ENCODE peak calls at places on chromosomes 1 and 21, in nine cellular contexts. H is CD8-positive, alpha-beta T cell; Q is endodermal cell; X is tibial artery; J is MM.1S; P is mammary epithelial cell; D is osteoblast; C is IMR-90; N is nephron progenitor cell. S is an unnamed sample.

GRCh38 chr1:207713529-207713928 is 38.3 kb upstream of the CD46 start:
- DNase-seq in H (no peak), Q (peak; percentile 63), X (no peak), J (no peak), P (no peak), D (no peak), C (no peak), N (no peak), S (no peak)

GRCh38 chr1:231162300-231162969 is 577 bp downstream of the TRIM67 start:
- DNase-seq in H (no peak), Q (peak; percentile 93), X (no peak), J (peak; percentile 35), P (peak; percentile 44), D (peak; percentile 97), C (peak; percentile 26), N (peak; percentile 87), S (peak; percentile 66)

GRCh38 chr1:162627662-162628296 is 4.5 kb upstream of the DDR2 start:
- DNase-seq in H (no peak), Q (no peak), X (no peak), J (peak; percentile 71), P (no peak), D (no peak), C (peak; percentile 53), N (no peak), S (peak; percentile 17)

GRCh38 chr1:29474274-29474824 is 238.0 kb downstream of the PTPRU start:
- DNase-seq in H (no peak), Q (peak; percentile 64), X (no peak), J (no peak), P (no peak), D (no peak), C (no peak), N (no peak), S (no peak)

GRCh38 chr21:44982558-44983244 is 42.9 kb downstream of the SLX9 start:
- DNase-seq in H (no peak), Q (no peak), X (peak; percentile 77), J (no peak), P (no peak), D (peak; percentile 95), C (peak; percentile 41), N (no peak), S (no peak)

GRCh38 chr1:197775282-197776262 is at the start of gene DENND1B:
- DNase-seq in H (peak; percentile 56), Q (peak; percentile 95), X (peak; percentile 51), J (peak; percentile 96), P (peak; percentile 69), D (peak; percentile 73), C (peak; percentile 61), N (peak; percentile 82), S (peak; percentile 67)

GRCh38 chr1:6093061-6093460 is 47.4 kb downstream of the KCNAB2 start:
- DNase-seq in H (no peak), Q (no peak), X (no peak), J (no peak), P (no peak), D (no peak), C (no peak), N (no peak), S (no peak)

GRCh38 chr1:205616563-205617293 is 15.1 kb downstream of the ELK4 start:
- DNase-seq in H (no peak), Q (no peak), X (no peak), J (no peak), P (peak; percentile 84), D (no peak), C (no peak), N (no peak), S (no peak)

GRCh38 chr1:57422271-57423134 is 1.4 kb downstream of the DAB1 start:
- DNase-seq in H (no peak), Q (peak; percentile 87), X (no peak), J (no peak), P (no peak), D (no peak), C (peak; percentile 34), N (peak; percentile 66), S (peak; percentile 67)

GRCh38 chr1:14668448-14669029 is 70.1 kb downstream of the KAZN start:
- DNase-seq in H (no peak), Q (peak; percentile 74), X (no peak), J (no peak), P (no peak), D (no peak), C (no peak), N (no peak), S (no peak)

GRCh38 chr21:25563399-25564116 is 43.7 kb downstream of the MRPL39 start:
- DNase-seq in H (no peak), Q (no peak), X (no peak), J (no peak), P (no peak), D (no peak), C (no peak), N (no peak), S (no peak)

GRCh38 chr1:88552226-88552625 is 131.8 kb upstream of the PKN2 start:
- DNase-seq in H (no peak), Q (no peak), X (no peak), J (no peak), P (no peak), D (no peak), C (no peak), N (no peak), S (no peak)

GRCh38 chr1:88544166-88544565 is 139.9 kb upstream of the PKN2 start:
- DNase-seq in H (no peak), Q (no peak), X (no peak), J (no peak), P (no peak), D (no peak), C (no peak), N (no peak), S (no peak)

DNA sequence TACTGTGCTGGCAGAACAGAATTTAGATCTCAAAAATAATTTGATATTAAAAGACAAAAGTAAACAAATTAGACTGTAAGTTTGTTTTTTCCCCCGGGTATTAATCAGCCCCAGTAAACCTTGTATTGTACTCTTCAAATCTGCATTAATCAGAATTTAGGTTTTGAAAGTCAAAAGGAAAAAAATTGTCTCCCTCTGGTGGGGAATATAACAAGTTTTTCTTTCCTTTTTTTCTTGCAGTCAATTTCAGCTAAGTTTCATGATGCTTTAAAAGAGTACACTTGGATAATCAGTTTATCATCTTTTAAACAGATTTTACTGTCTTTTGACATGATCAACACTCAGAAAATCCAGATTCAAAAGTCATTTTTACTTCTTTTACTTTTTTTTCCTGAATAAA is 134.5 kb upstream of the PKN2 start:
- DNase-seq in H (no peak), Q (no peak), X (no peak), J (peak; percentile 16), P (no peak), D (no peak), C (peak; percentile 3), N (no peak), S (no peak)
- TF ChIP-seq CTCF in H (no peak), Q (peak; percentile 70), X (no peak), J (peak; percentile 27), P (peak; percentile 8), D (peak; percentile 31), C (peak; percentile 22), N (peak; percentile 35), S (peak; percentile 52)

DNA sequence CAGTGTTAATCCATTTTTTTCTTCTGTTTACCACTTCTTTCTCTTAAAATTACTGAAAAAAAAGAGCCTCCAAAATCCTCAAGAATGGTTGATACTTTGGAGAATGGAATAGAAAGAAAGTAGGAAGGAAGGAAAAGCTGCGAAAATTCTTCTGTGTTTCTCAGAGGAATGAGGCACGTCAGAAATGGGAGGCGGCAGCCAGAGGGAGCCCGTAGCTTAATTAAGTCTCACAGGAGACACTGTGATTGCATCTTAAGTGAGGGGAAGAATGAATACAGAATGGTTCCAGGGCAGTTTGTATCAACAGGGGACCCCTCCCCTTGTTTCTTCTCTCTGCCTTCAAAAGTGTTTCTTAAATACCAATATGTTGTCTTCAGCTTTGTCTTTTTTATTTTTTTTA is 1099.5 kb downstream of the PLA2G4A start:
- DNase-seq in H (no peak), Q (peak; percentile 77), X (no peak), J (no peak), P (peak; percentile 20), D (no peak), C (peak; percentile 36), N (peak; percentile 29), S (peak; percentile 47)
- TF ChIP-seq CTCF in H (no peak), Q (peak; percentile 78), X (no peak), J (peak; percentile 20), P (peak; percentile 70), D (peak; percentile 36), C (peak; percentile 64), N (peak; percentile 25), S (peak; percentile 29)

GRCh38 chr1:161117681-161118581 is at the start of the genes NIT1 and PFDN2:
- DNase-seq in H (peak; percentile 67), Q (peak; percentile 97), X (peak; percentile 79), J (peak; percentile 92), P (peak; percentile 85), D (peak; percentile 96), C (peak; percentile 85), N (peak; percentile 91), S (peak; percentile 88)

GRCh38 chr1:161121042-161121441 is 3.1 kb downstream of the NIT1 start:
- DNase-seq in H (no peak), Q (no peak), X (no peak), J (no peak), P (no peak), D (peak; percentile 66), C (no peak), N (no peak), S (no peak)

GRCh38 chr1:161119017-161119378 is 1.1 kb downstream of the NIT1 start:
- DNase-seq in H (no peak), Q (peak; percentile 75), X (no peak), J (no peak), P (peak; percentile 17), D (no peak), C (no peak), N (no peak), S (peak; percentile 27)

GRCh38 chr1:161121838-161122237 is 3.9 kb downstream of the NIT1 start:
- DNase-seq in H (no peak), Q (no peak), X (no peak), J (no peak), P (no peak), D (no peak), C (no peak), N (no peak), S (no peak)

GRCh38 chr1:161119379-161120061 is 1.6 kb downstream of the NIT1 start:
- DNase-seq in H (no peak), Q (peak; percentile 85), X (no peak), J (peak; percentile 80), P (peak; percentile 87), D (peak; percentile 95), C (peak; percentile 75), N (no peak), S (no peak)
- TF ChIP-seq CTCF in H (peak; percentile 56), Q (peak; percentile 66), X (peak; percentile 23), J (peak; percentile 57), P (peak; percentile 50), D (peak; percentile 52), C (peak; percentile 52), N (peak; percentile 38), S (peak; percentile 41)

DNA sequence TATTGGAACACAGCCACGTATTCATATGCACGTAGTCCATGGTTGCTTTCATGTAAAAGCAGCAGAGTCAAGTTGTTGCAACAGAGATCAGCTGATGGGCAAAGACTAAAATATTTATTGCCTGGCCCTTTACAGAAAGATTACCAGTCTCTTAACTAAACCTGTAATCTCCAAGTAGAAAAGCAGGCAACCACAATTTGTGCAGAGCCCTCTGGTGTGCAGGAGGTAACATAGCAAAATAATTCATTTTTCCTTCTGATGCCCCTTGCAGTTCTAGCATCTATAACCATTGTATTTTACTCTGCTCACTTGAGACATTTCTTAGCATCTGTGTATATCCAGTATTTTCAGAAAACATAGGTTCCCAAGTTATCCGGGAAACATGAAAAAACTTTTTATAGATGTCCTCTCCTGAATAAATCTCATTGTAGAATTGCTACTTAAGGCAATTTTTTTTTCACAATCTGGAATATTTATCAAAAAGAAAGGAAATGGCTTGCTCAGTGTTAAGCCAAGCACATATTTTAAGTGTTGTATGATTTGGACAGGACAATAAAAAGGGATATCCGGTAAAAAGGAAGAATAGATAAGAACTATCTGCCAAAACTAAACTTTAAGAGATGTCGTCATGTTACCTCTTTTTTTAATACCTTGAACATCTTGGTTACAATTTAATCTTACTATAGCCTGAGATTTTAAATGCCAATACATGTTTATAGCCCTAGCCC is 430.7 kb downstream of the PLPP3 start:
- DNase-seq in H (no peak), Q (no peak), X (no peak), J (no peak), P (no peak), D (no peak), C (no peak), N (no peak), S (no peak)
- TF ChIP-seq CTCF in H (no peak), Q (peak; percentile 38), X (no peak), J (peak; percentile 5), P (peak; percentile 6), D (no peak), C (no peak), N (no peak), S (no peak)